ENCODE peak calls at places on chromosomes 13 and 19, in ten cellular contexts. D is HuH-7.5; E is CD8-positive, alpha-beta T cell; W is HFF-Myc; A is heart left ventricle; X is activated naive CD4-positive, alpha-beta T cell; M is NCI-H1092; S is mesendoderm; K is cardiac fibroblast; G is endothelial cell. L is an unnamed sample.

GRCh38 chr19:49833594-49833993 is 15.5 kb downstream of the MED25 start:
- DNase-seq in S (no peak), A (no peak), E (no peak), G (no peak), D (no peak), X (no peak), W (no peak), M (no peak), K (no peak), L (no peak)

GRCh38 chr19:19381007-19381926 is 24.2 kb upstream of the GATAD2A start:
- DNase-seq in A (no peak), X (no peak), S (no peak), D (no peak), E (no peak), K (no peak), G (no peak), W (no peak), M (no peak), L (no peak)

GRCh38 chr19:44757735-44758505 is 9.4 kb downstream of the BCL3 start:
- DNase-seq in M (no peak), G (peak), D (no peak), S (peak), E (no peak), X (no peak), K (peak), A (peak), W (no peak), L (peak)

GRCh38 chr13:84439108-84439507 is 556.8 kb upstream of the SLITRK1 start:
- DNase-seq in S (no peak), E (no peak), W (no peak), K (peak), A (no peak), G (no peak), X (no peak), M (no peak), D (no peak), L (no peak)

GRCh38 chr19:41431426-41432386 is 4.5 kb upstream of the B3GNT8 start:
- DNase-seq in G (no peak), K (peak), M (no peak), A (peak), E (no peak), S (peak), X (no peak), W (no peak), D (no peak), L (no peak)

GRCh38 chr19:42965204-42965603 is 28.2 kb upstream of the PSG7 start:
- DNase-seq in E (no peak), D (no peak), W (no peak), X (no peak), K (no peak), G (no peak), A (no peak), S (no peak), M (no peak), L (no peak)

GRCh38 chr19:14840206-14840605 is 5.2 kb upstream of the OR7A5 start:
- DNase-seq in M (no peak), W (no peak), K (no peak), D (no peak), X (no peak), E (no peak), A (no peak), G (no peak), S (no peak), L (no peak)

GRCh38 chr13:27170521-27171243 is 929 bp downstream of the USP12 start:
- DNase-seq in M (peak), E (peak), W (no peak), K (peak), D (peak), A (peak), G (peak), S (peak), X (peak), L (peak)

GRCh38 chr13:35704331-35704730 is 227.8 kb upstream of the MAB21L1 start:
- DNase-seq in X (no peak), E (no peak), S (no peak), A (no peak), G (no peak), D (no peak), M (no peak), W (no peak), K (no peak), L (no peak)

GRCh38 chr13:30880151-30880551 is 25.9 kb upstream of the MEDAG start:
- DNase-seq in X (no peak), D (no peak), K (peak), W (no peak), M (no peak), S (no peak), G (no peak), E (no peak), A (no peak), L (no peak)

GRCh38 chr13:99261040-99261439 is 2.9 kb upstream of the GPR18 start:
- DNase-seq in A (no peak), X (no peak), K (no peak), M (no peak), D (peak), S (no peak), W (no peak), G (no peak), E (no peak), L (no peak)

GRCh38 chr19:29489182-29489951 is 36.4 kb upstream of the VSTM2B start:
- DNase-seq in W (no peak), E (no peak), K (no peak), X (no peak), S (no peak), A (no peak), D (no peak), G (no peak), M (no peak), L (no peak)

GRCh38 chr13:93861818-93862217 is 617.7 kb downstream of the DCT start:
- DNase-seq in D (no peak), A (no peak), X (no peak), K (peak), E (no peak), G (no peak), S (peak), W (no peak), M (no peak), L (peak)

GRCh38 chr13:102847272-102848234 is 1.7 kb downstream of the ERCC5 start:
- DNase-seq in E (no peak), M (peak), G (no peak), D (no peak), W (no peak), A (no peak), X (no peak), S (peak), K (peak), L (peak)

GRCh38 chr19:58500242-58500641 is 11.6 kb downstream of the SLC27A5 start:
- DNase-seq in D (no peak), W (no peak), A (no peak), G (no peak), K (no peak), X (no peak), M (no peak), S (no peak), E (no peak), L (no peak)

GRCh38 chr13:24511824-24512207 is 762 bp downstream of the PARP4 start:
- DNase-seq in K (no peak), A (no peak), X (no peak), D (no peak), G (no peak), M (no peak), S (no peak), E (no peak), W (no peak), L (no peak)

GRCh38 chr19:38979867-38980266 is 4.3 kb upstream of the FBXO17 start:
- DNase-seq in D (no peak), W (no peak), A (no peak), S (no peak), X (no peak), M (no peak), G (no peak), E (no peak), K (no peak), L (no peak)

GRCh38 chr19:48558018-48558684 is 6.2 kb downstream of the SULT2B1 start:
- DNase-seq in D (peak), E (no peak), G (no peak), X (no peak), K (peak), A (no peak), S (peak), M (no peak), W (no peak), L (no peak)

GRCh38 chr19:41944336-41944735 is 14.8 kb downstream of the RABAC1 start:
- DNase-seq in E (no peak), A (no peak), X (no peak), G (no peak), M (no peak), W (no peak), K (no peak), D (no peak), S (no peak), L (no peak)

GRCh38 chr13:78603240-78603947 is at the start of gene POU4F1:
- DNase-seq in W (no peak), X (peak), A (no peak), K (no peak), M (peak), E (no peak), S (peak), D (no peak), G (peak), L (peak)

GRCh38 chr13:114311908-114312307 is 2.4 kb upstream of the CHAMP1 start:
- DNase-seq in A (no peak), E (no peak), G (no peak), W (no peak), S (no peak), M (no peak), X (no peak), D (no peak), K (no peak), L (no peak)

GRCh38 chr13:74219571-74219970 is 85.4 kb upstream of the KLF12 start:
- DNase-seq in M (no peak), A (no peak), S (no peak), K (no peak), E (no peak), W (no peak), G (no peak), D (no peak), X (no peak), L (no peak)

GRCh38 chr13:93004919-93005318 is 221.7 kb upstream of the GPC6 start:
- DNase-seq in W (peak), A (no peak), D (no peak), M (no peak), E (no peak), G (no peak), X (no peak), S (peak), K (peak), L (no peak)

GRCh38 chr13:52695856-52696255 is 43.2 kb downstream of the SUGT1 start:
- DNase-seq in X (no peak), S (no peak), D (no peak), M (no peak), G (no peak), K (peak), E (no peak), A (no peak), W (no peak), L (no peak)

GRCh38 chr13:51562011-51562671 is 22.1 kb upstream of the WDFY2 start:
- DNase-seq in X (no peak), E (no peak), S (no peak), W (no peak), D (no peak), M (no peak), A (no peak), G (no peak), K (no peak), L (no peak)

GRCh38 chr19:10270616-10271394 is at the start of gene ICAM1:
- DNase-seq in W (no peak), A (peak), S (peak), D (peak), M (no peak), G (peak), E (peak), X (peak), K (peak), L (no peak)

GRCh38 chr13:87129602-87130300 is 541.4 kb upstream of the SLITRK5 start:
- DNase-seq in M (no peak), A (no peak), G (no peak), W (no peak), E (no peak), D (no peak), S (peak), X (no peak), K (peak), L (no peak)

GRCh38 chr19:18415177-18415867 is 3.9 kb upstream of the SSBP4 start:
- DNase-seq in W (peak), K (peak), X (no peak), D (no peak), E (no peak), S (no peak), A (peak), G (no peak), M (no peak), L (no peak)

GRCh38 chr13:41458187-41458938 is 1.0 kb downstream of the RGCC start:
- DNase-seq in G (peak), E (peak), D (peak), K (no peak), S (peak), M (peak), W (no peak), A (peak), X (peak), L (peak)

GRCh38 chr13:32314271-32314967 is 744 bp downstream of the ZAR1L start:
- DNase-seq in E (no peak), A (peak), M (no peak), X (no peak), G (no peak), K (no peak), D (no peak), W (no peak), S (no peak), L (no peak)

GRCh38 chr19:49691243-49692101 is 556 bp downstream of the CPT1C start:
- DNase-seq in W (no peak), S (peak), D (no peak), M (peak), K (peak), A (peak), E (peak), X (no peak), G (peak), L (peak)

GRCh38 chr13:62747152-62747551 is 1331.5 kb upstream of the PCDH20 start:
- DNase-seq in A (no peak), D (no peak), X (no peak), G (no peak), M (no peak), W (no peak), K (no peak), S (peak), E (no peak), L (no peak)

GRCh38 chr19:47644743-47645499 is 36.0 kb downstream of the BICRA start:
- DNase-seq in X (no peak), W (no peak), E (no peak), D (no peak), K (no peak), S (no peak), G (no peak), M (no peak), A (no peak), L (no peak)

GRCh38 chr19:17216058-17216670 is 1.0 kb downstream of the USE1 start:
- DNase-seq in D (no peak), E (no peak), S (no peak), W (no peak), X (no peak), G (no peak), M (no peak), K (no peak), A (no peak), L (no peak)

GRCh38 chr13:75764251-75764650 is 128.1 kb downstream of the LMO7 start:
- DNase-seq in S (no peak), G (no peak), W (no peak), A (no peak), X (no peak), D (no peak), K (no peak), M (no peak), E (no peak), L (peak)

GRCh38 chr13:113981201-113981605 is 7.3 kb upstream of the C13orf46 start:
- DNase-seq in W (no peak), E (no peak), X (no peak), M (peak), G (no peak), D (no peak), S (no peak), K (no peak), A (no peak), L (no peak)

L was measured in SK-N-DZ.